ENCODE peak calls at places on chromosomes 13 and 19, in nine cellular contexts. E is heart right ventricle; B is astrocyte of the spinal cord; Y is NT2/D1; L is fibroblast of mammary gland; W is CD8-positive, alpha-beta T cell; H is BE2C; S is psoas muscle; P is GM12865. T is an unnamed sample.

GRCh38 chr13:114002771-114003321 is 29.0 kb upstream of the C13orf46 start:
- DNase-seq in E (no peak), B (no peak), Y (no peak), L (no peak), W (no peak), H (no peak), S (peak), P (no peak), T (no peak)

GRCh38 chr19:46660601-46661019 is 372 bp downstream of the DACT3 start:
- DNase-seq in E (no peak), B (no peak), Y (no peak), L (no peak), W (no peak), H (peak), S (peak), P (no peak), T (no peak)

GRCh38 chr13:91359071-91359470 is 11.6 kb downstream of the MIR17HG start:
- DNase-seq in E (no peak), B (no peak), Y (no peak), L (no peak), W (no peak), H (no peak), S (no peak), P (no peak), T (no peak)

GRCh38 chr19:35253316-35254286 is 4.8 kb downstream of the LSR start:
- DNase-seq in E (no peak), B (no peak), Y (no peak), L (no peak), W (no peak), H (no peak), S (no peak), P (no peak), T (no peak)

GRCh38 chr13:99367663-99368448 is 60.7 kb upstream of the GPR183 start:
- DNase-seq in E (no peak), B (no peak), Y (no peak), L (no peak), W (no peak), H (no peak), S (no peak), P (no peak), T (no peak)

GRCh38 chr19:17766543-17767131 is 15.4 kb downstream of the FCHO1 start:
- DNase-seq in E (peak), B (peak), Y (peak), L (peak), W (peak), H (peak), S (peak), P (peak), T (peak)

GRCh38 chr13:112750570-112750969 is 60.7 kb downstream of the ATP11A start:
- DNase-seq in E (no peak), B (no peak), Y (no peak), L (no peak), W (no peak), H (no peak), S (no peak), P (no peak), T (no peak)

GRCh38 chr13:109945206-109945960 is 159.0 kb upstream of the IRS2 start:
- DNase-seq in E (no peak), B (peak), Y (no peak), L (peak), W (no peak), H (no peak), S (no peak), P (no peak), T (no peak)

GRCh38 chr13:101520672-101521071 is 68.2 kb downstream of the ITGBL1 start:
- DNase-seq in E (no peak), B (peak), Y (no peak), L (peak), W (peak), H (no peak), S (no peak), P (peak), T (no peak)

GRCh38 chr19:1495799-1496713 is 5.1 kb downstream of the REEP6 start:
- DNase-seq in E (no peak), B (no peak), Y (no peak), L (no peak), W (no peak), H (no peak), S (no peak), P (no peak), T (no peak)

GRCh38 chr13:26011996-26012688 is 39.7 kb downstream of the SHISA2 start:
- DNase-seq in E (peak), B (no peak), Y (no peak), L (no peak), W (peak), H (no peak), S (no peak), P (no peak), T (no peak)

GRCh38 chr19:10402441-10403038 is 802 bp downstream of the CDC37 start:
- DNase-seq in E (peak), B (no peak), Y (no peak), L (peak), W (peak), H (peak), S (peak), P (no peak), T (no peak)

GRCh38 chr19:19405919-19406877 is 723 bp downstream of the GATAD2A start:
- DNase-seq in E (peak), B (peak), Y (no peak), L (peak), W (peak), H (peak), S (peak), P (peak), T (peak)

GRCh38 chr13:26867451-26868067 is 107.0 kb upstream of the GPR12 start:
- DNase-seq in E (no peak), B (peak), Y (no peak), L (peak), W (no peak), H (no peak), S (no peak), P (peak), T (no peak)

GRCh38 chr19:31154021-31154420 is 195.2 kb downstream of the TSHZ3 start:
- DNase-seq in E (no peak), B (peak), Y (no peak), L (peak), W (no peak), H (no peak), S (no peak), P (no peak), T (no peak)

GRCh38 chr19:51695088-51695487 is 2.0 kb downstream of the SPACA6 start:
- DNase-seq in E (no peak), B (no peak), Y (no peak), L (no peak), W (no peak), H (no peak), S (no peak), P (no peak), T (no peak)
- H3K4me3 ChIP-seq in E (no peak), B (no peak), Y (no peak), L (no peak), W (no peak), H (no peak), S (no peak), P (no peak), T (no peak)

GRCh38 chr19:54463531-54464043 is at the start of gene LENG9:
- DNase-seq in E (peak), B (peak), Y (peak), L (peak), W (peak), H (peak), S (peak), P (peak), T (peak)

GRCh38 chr19:54464044-54464623 is 556 bp upstream of the LENG9 start:
- DNase-seq in E (peak), B (peak), Y (peak), L (peak), W (peak), H (peak), S (peak), P (peak), T (peak)

GRCh38 chr19:54462072-54462712 is 1.4 kb downstream of the LENG9 start:
- DNase-seq in E (no peak), B (no peak), Y (no peak), L (no peak), W (no peak), H (no peak), S (peak), P (no peak), T (no peak)

GRCh38 chr19:54461201-54462071 is 2.1 kb downstream of the LENG9 start:
- DNase-seq in E (no peak), B (no peak), Y (no peak), L (no peak), W (no peak), H (no peak), S (peak), P (no peak), T (no peak)

DNA sequence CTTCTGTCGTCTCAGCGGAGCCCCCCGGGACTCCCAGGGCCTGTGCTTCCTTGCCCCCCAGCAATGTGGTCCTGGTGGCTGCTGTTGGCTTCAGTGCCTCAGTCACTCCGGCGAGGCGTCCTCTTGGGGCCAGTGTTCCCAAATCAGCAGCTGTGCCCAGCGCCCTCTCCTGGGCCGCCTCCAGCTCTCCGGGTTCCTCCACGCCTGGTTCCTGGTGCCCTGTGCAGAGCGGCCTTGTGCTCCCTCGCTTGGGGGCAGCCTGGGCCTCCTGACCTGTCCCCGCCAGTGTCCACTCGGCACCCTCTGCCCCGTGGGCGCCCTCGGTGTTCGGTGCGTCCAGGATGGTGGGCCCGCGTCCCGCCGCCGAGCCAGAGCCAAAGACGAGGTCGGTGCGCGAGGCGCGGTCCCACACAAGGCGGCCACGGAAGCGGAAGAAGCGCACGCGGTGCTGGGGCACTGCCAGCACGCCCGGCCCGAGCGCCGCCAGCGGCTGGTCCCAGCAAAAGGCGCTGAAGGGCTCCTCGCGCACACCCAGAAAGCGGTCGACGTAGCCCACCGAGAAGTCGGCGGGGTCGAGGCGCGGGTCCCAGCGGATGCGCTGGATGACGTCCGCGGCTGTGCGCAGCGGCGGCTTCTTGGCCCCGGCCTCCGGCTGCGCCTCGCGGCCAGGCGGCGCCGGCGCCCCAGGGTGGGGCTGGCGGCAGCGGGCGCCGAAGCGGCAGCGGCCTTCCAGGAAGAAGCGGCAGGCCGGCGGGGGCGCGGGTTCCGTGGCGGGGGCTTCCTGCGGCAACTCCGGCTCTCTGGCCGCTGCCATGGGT is 656 bp downstream of the LENG9 start:
- DNase-seq in E (peak), B (peak), Y (no peak), L (peak), W (peak), H (peak), S (peak), P (peak), T (peak)
- H3K4me3 ChIP-seq in E (peak), B (peak), Y (peak), L (peak), W (peak), H (peak), S (peak), P (peak), T (peak)

DNA sequence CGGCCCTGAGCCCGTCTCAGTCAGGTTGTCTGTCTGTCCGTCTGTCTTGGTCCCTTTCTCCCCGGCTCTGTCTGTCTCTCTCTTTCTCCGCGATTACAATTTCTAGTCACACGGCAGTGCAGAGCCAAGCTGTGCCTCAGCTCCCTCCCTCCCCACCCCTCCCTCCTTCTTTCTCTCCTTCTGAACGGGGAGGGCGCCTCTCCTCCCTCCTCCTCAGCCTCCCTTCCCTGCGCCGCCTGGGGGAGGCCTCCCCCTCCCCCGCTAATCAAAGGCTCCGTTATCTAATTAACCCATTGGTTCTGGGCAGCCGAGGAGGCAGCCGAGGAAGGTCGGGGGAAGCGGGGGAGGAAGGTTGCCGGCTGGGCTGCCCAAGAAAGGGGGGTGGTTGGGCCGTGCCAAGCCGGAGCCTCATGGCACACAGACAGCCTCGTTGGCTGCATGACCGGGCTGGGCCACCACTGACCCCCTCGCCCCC is 16.5 kb downstream of the LRRC4B start:
- DNase-seq in E (no peak), B (no peak), Y (no peak), L (no peak), W (no peak), H (no peak), S (no peak), P (no peak), T (no peak)
- H3K4me3 ChIP-seq in E (peak), B (no peak), Y (peak), L (no peak), W (no peak), H (no peak), S (no peak), P (no peak), T (no peak)

DNA sequence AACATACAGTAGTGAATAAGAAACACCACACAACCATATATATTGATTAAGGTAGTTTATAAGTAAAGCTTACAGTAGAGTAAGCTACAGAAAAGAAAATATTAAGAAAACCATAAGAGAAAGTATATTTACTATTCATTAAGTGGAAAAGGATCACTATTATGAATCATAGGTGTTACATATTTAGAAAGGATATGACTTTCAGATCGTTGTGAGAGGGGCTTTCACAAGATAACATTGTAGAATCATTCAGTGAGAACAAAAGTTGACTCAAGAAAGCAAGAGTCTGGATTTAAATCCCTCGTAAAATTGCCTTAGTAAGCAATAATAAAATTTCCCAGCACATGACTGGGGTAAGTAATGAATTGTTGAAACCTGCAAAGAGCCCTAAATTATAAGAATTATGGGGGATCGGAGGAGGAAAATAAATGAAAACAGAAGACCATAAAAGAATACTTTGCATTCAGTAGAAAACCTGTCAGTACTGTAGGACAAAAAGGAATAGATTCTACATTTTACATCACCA is 6.0 kb downstream of the UFM1 start:
- DNase-seq in E (no peak), B (no peak), Y (no peak), L (no peak), W (no peak), H (no peak), S (no peak), P (no peak), T (no peak)
- H3K4me3 ChIP-seq in E (no peak), B (no peak), Y (no peak), L (no peak), W (no peak), H (no peak), S (no peak), P (no peak), T (no peak)

DNA sequence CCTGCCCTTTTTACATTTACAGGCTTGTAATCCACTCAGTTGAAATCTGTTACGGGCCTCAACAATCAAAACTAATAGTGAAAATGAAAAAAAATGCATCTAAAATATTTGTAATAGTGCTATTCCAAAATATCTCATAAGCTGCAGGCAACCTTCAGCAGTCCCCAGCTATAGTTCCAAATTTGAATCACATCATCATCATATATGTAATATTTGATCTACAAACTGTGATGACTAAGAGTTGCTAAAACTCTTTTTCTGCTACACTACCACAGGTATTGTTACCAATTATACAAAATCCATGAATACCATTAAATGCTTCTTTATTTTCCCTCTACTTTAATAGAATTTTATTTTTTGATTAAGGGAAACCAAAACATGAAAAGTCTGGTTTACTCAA is 121.4 kb upstream of the RFC3 start:
- DNase-seq in E (no peak), B (no peak), Y (no peak), L (no peak), W (no peak), H (no peak), S (no peak), P (no peak), T (no peak)
- H3K4me3 ChIP-seq in E (no peak), B (no peak), Y (no peak), L (no peak), W (no peak), H (no peak), S (no peak), P (no peak), T (no peak)

DNA sequence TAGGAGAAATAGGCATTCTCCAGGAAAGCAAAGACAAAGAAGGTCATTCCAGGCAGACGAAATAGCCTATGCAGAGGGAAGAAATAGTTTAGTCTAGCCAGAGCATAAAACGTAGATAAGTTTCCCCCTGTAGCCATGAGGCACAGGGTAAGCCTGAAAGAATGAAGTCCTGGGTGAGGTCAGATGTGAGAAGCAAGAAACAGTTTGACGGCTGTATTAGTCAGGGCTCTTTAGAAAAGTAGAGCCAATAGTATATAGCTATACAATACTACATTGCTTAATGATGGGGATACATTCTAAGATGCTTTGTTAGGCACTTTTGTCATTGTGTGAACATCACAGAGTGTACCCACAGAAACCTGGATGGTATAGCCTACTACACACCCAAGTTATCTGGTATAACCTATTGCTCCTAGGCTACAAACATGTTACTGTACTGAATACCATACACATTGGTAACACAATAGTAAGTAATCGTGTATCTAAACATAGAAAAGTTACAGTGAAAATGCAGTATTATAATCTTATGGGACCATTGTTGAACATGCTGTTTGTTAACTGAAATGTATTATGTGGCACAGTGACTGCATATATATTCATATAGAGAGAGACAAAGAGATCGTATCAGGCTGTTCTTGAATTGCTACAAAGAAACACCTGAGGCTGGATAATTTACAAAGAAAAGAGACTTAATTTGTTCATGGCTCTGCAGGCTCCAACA is 59.3 kb upstream of the WDFY2 start:
- DNase-seq in E (no peak), B (no peak), Y (no peak), L (peak), W (no peak), H (no peak), S (no peak), P (no peak), T (no peak)
- H3K4me3 ChIP-seq in E (no peak), B (no peak), Y (no peak), L (no peak), W (no peak), H (no peak), S (no peak), P (no peak), T (no peak)

DNA sequence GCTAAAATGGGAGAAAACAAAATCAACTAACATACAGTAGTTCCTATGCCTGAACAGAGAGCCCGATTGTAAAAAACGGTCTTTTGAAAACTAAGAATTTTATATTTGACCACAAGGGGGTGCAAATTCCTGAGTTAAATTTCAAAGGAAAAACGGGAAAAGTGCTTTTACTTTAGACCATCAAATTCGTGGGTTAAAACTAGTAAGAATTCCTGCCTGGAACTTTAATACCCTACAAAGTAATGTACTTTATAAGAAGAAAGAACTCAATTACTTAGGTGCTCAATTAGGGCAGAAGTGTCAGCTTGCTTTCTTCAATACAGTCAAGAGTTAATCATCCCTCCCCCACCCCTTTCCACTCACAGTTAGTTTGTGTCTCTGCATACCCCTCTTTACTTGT is 69.8 kb downstream of the KCNRG start:
- DNase-seq in E (no peak), B (peak), Y (no peak), L (peak), W (no peak), H (no peak), S (no peak), P (no peak), T (no peak)
- H3K4me3 ChIP-seq in E (peak), B (peak), Y (no peak), L (peak), W (no peak), H (peak), S (no peak), P (no peak), T (no peak)

T was measured in GM06990.